ENCODE peak calls at places on chromosomes 16 and 17, in ten cellular contexts. L, C, T, O, W, I, Y, Z, P and K are unnamed samples.

GRCh38 chr17:50831430-50832064 is 3.8 kb upstream of the WFIKKN2 start:
- DNase-seq in L (peak), C (no peak), T (no peak), O (no peak), W (no peak), I (no peak), Y (no peak), Z (no peak), P (no peak), K (no peak)

GRCh38 chr16:83802135-83802534 is 5.6 kb upstream of the HSBP1 start:
- DNase-seq in L (no peak), C (no peak), T (no peak), O (peak), W (no peak), I (no peak), Y (peak), Z (no peak), P (no peak), K (peak)

GRCh38 chr17:66580178-66580577 is 254.7 kb upstream of the CACNG5 start:
- DNase-seq in L (peak), C (no peak), T (no peak), O (peak), W (no peak), I (peak), Y (peak), Z (no peak), P (no peak), K (peak)

GRCh38 chr16:4058386-4058785 is 57.9 kb downstream of the ADCY9 start:
- DNase-seq in L (no peak), C (no peak), T (no peak), O (no peak), W (no peak), I (no peak), Y (no peak), Z (no peak), P (no peak), K (no peak)

GRCh38 chr16:67181346-67181745 is 2.4 kb downstream of the MATCAP1 start:
- DNase-seq in L (peak), C (no peak), T (no peak), O (peak), W (no peak), I (no peak), Y (peak), Z (no peak), P (no peak), K (no peak)

GRCh38 chr16:1930338-1930720 is 12.1 kb upstream of the HS3ST6 start:
- DNase-seq in L (no peak), C (no peak), T (no peak), O (no peak), W (no peak), I (no peak), Y (no peak), Z (no peak), P (no peak), K (no peak)

GRCh38 chr16:17474572-17474971 is 3.8 kb upstream of the XYLT1 start:
- DNase-seq in L (no peak), C (no peak), T (no peak), O (no peak), W (no peak), I (peak), Y (no peak), Z (no peak), P (no peak), K (no peak)

GRCh38 chr17:32971171-32971570 is 20.5 kb upstream of the SPACA3 start:
- DNase-seq in L (no peak), C (no peak), T (no peak), O (peak), W (no peak), I (no peak), Y (no peak), Z (no peak), P (no peak), K (no peak)

GRCh38 chr17:33572615-33573014 is 279.5 kb upstream of the ASIC2 start:
- DNase-seq in L (no peak), C (no peak), T (no peak), O (no peak), W (no peak), I (peak), Y (no peak), Z (no peak), P (no peak), K (no peak)

GRCh38 chr17:78180083-78180482 is 6.8 kb downstream of the TK1 start:
- DNase-seq in L (no peak), C (no peak), T (no peak), O (no peak), W (no peak), I (no peak), Y (no peak), Z (no peak), P (no peak), K (no peak)

GRCh38 chr16:66740010-66740409 is 11.4 kb downstream of the DYNC1LI2 start:
- DNase-seq in L (no peak), C (peak), T (no peak), O (peak), W (no peak), I (peak), Y (no peak), Z (peak), P (peak), K (no peak)

GRCh38 chr16:17830651-17831050 is 359.9 kb upstream of the XYLT1 start:
- DNase-seq in L (no peak), C (no peak), T (no peak), O (no peak), W (no peak), I (no peak), Y (no peak), Z (no peak), P (no peak), K (no peak)

GRCh38 chr16:57630402-57630787 is 2.0 kb downstream of the ADGRG1 start:
- DNase-seq in L (no peak), C (no peak), T (no peak), O (no peak), W (no peak), I (no peak), Y (no peak), Z (no peak), P (no peak), K (no peak)

GRCh38 chr17:8728991-8729390 is 15.6 kb downstream of the CCDC42 start:
- DNase-seq in L (no peak), C (no peak), T (no peak), O (no peak), W (no peak), I (no peak), Y (no peak), Z (no peak), P (no peak), K (no peak)

GRCh38 chr16:64589836-64590235 is 532.0 kb downstream of the CDH11 start:
- DNase-seq in L (no peak), C (no peak), T (no peak), O (peak), W (no peak), I (no peak), Y (peak), Z (no peak), P (no peak), K (peak)

GRCh38 chr17:41377546-41377945 is 4.6 kb downstream of the KRT34 start:
- DNase-seq in L (no peak), C (no peak), T (no peak), O (peak), W (no peak), I (no peak), Y (no peak), Z (no peak), P (no peak), K (no peak)

GRCh38 chr17:34299017-34299416 is 13.5 kb downstream of the CCL11 start:
- DNase-seq in L (no peak), C (no peak), T (no peak), O (no peak), W (no peak), I (no peak), Y (no peak), Z (no peak), P (no peak), K (no peak)

GRCh38 chr16:48062681-48063080 is 93.1 kb downstream of the ABCC12 start:
- DNase-seq in L (no peak), C (no peak), T (no peak), O (no peak), W (no peak), I (no peak), Y (no peak), Z (no peak), P (no peak), K (no peak)

GRCh38 chr16:85266857-85267256 is 154.6 kb upstream of the CIBAR2 start:
- DNase-seq in L (no peak), C (no peak), T (no peak), O (no peak), W (no peak), I (no peak), Y (no peak), Z (no peak), P (no peak), K (no peak)